ENCODE peak calls at places on chromosomes 4 and X, in nine cellular contexts. T is GM23338, B is hepatocyte, V is GM23248, A is HCT116, Z is SK-N-SH, J is MM.1S, C is PC-3, O is neural progenitor cell. S is an unnamed sample.

GRCh38 chr4:31295081-31295480 is 574.9 kb downstream of the PCDH7 start:
- DNase-seq in J (no peak), T (no peak), O (no peak), Z (no peak), A (no peak), V (no peak), C (no peak), B (no peak), S (no peak)

GRCh38 chr4:115090483-115091075 is 22.8 kb downstream of the NDST4 start:
- DNase-seq in V (peak), J (peak), C (peak), B (peak), A (peak), T (peak), O (peak), Z (peak), S (peak)

GRCh38 chrX:100494974-100495373 is 84.9 kb upstream of the PCDH19 start:
- DNase-seq in J (no peak), T (no peak), O (no peak), C (peak), Z (no peak), A (no peak), V (no peak), B (no peak), S (no peak)

GRCh38 chrX:73577368-73577767 is 14.4 kb downstream of the CHIC1 start:
- DNase-seq in O (peak), J (no peak), C (peak), B (no peak), Z (no peak), A (no peak), T (peak), V (peak), S (no peak)

GRCh38 chr4:105957680-105958079 is 62.4 kb downstream of the NPNT start:
- DNase-seq in V (no peak), B (no peak), Z (no peak), J (no peak), A (no peak), O (no peak), T (no peak), C (no peak), S (no peak)

GRCh38 chr4:150176559-150176958 is 98.3 kb downstream of the DCLK2 start:
- DNase-seq in A (no peak), B (peak), J (no peak), O (no peak), V (peak), C (no peak), Z (peak), T (no peak), S (no peak)

GRCh38 chr4:182197611-182198010 is 45.6 kb upstream of the TENM3 start:
- DNase-seq in Z (no peak), A (no peak), O (no peak), C (no peak), B (no peak), J (no peak), T (no peak), V (no peak), S (no peak)

GRCh38 chr4:6345096-6345830 is 75.6 kb downstream of the WFS1 start:
- DNase-seq in A (no peak), J (no peak), C (no peak), V (no peak), T (peak), B (no peak), Z (no peak), O (no peak), S (no peak)

GRCh38 chr4:152780267-152780811 is 585 bp downstream of the ARFIP1 start:
- DNase-seq in O (peak), J (no peak), T (peak), B (peak), V (peak), C (peak), Z (peak), A (no peak), S (no peak)

GRCh38 chr4:137417676-137418075 is 114.6 kb downstream of the PCDH18 start:
- DNase-seq in T (no peak), B (no peak), O (no peak), Z (no peak), A (no peak), V (no peak), C (no peak), J (no peak), S (no peak)

GRCh38 chr4:99615210-99615834 is 40.7 kb downstream of the MTTP start:
- DNase-seq in T (no peak), A (no peak), Z (peak), J (no peak), B (no peak), O (no peak), V (no peak), C (no peak), S (no peak)

GRCh38 chr4:148634476-148634875 is 192.3 kb upstream of the NR3C2 start:
- DNase-seq in T (no peak), V (peak), Z (no peak), B (no peak), O (no peak), C (peak), J (no peak), A (no peak), S (no peak)

GRCh38 chr4:38311495-38311894 is 351.3 kb downstream of the PTTG2 start:
- DNase-seq in C (no peak), T (no peak), A (no peak), B (no peak), Z (no peak), O (no peak), J (no peak), V (no peak), S (no peak)

GRCh38 chrX:16185725-16186136 is 18.4 kb downstream of the MAGEB17 start:
- DNase-seq in O (no peak), A (peak), B (no peak), T (no peak), C (peak), Z (no peak), V (peak), J (no peak), S (no peak)

GRCh38 chr4:185589067-185589844 is 53.9 kb upstream of the PDLIM3 start:
- DNase-seq in A (peak), O (no peak), V (peak), Z (no peak), C (no peak), J (no peak), T (no peak), B (no peak), S (no peak)

GRCh38 chrX:9341305-9342201 is 123.3 kb upstream of the TBL1X start:
- DNase-seq in Z (peak), T (peak), C (peak), V (peak), B (peak), O (peak), J (peak), A (no peak), S (peak)

DNA sequence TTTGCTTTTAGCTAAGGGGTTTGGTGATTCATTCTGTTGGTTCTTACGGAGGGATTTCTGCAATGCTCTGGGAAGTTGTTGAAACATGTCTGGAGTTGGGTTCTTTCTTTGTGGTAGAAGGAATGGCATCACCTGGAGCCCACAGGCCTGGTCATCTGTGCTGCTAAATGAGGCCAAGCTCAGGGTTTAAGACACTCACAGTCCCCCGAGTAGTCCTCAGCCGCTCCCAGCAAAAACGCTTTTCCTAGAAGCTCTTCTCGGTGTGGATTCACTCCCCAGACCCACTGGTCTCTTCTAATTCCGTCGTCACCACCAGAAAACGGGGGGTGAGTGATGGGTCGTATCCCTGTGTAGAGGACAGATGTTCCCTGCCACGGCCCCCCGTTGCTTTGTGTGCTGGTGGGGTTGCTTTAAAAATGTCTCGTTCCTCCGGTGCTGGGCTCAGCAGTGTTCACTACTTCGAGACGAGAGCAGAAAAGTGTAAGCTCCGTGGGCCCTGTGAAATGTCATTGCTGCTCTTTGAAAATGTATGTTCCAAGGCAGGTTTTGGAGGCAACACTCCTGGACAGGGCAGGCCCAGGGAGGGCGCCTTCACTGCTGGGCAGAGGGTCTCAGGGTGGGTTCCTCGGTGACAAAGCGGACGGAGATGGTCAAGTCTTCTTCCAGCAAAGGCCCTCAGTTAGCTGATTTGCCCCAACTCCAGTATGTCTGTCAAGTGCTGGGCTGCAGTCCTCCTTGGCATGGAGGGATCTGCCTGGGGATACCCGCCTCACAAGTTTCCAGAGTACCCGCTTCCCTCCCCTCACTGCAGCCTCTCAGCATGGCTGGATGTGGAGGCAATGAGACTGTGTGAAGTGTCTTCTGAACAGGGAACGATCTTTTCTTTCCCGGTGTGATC is 37.3 kb downstream of the PSAPL1 start:
- DNase-seq in A (no peak), T (no peak), V (no peak), Z (peak), O (no peak), C (no peak), J (no peak), B (no peak), S (no peak)
- H3K4me3 ChIP-seq in A (no peak), T (no peak), V (no peak), Z (no peak), O (no peak), C (no peak), J (no peak), B (no peak), S (no peak)

GRCh38 chr4:83238393-83238792 is 46.2 kb downstream of the COQ2 start:
- DNase-seq in A (no peak), V (no peak), C (no peak), O (no peak), T (no peak), Z (no peak), B (no peak), J (no peak), S (no peak)
- TF ChIP-seq EZH2phosphoT487 in A (no peak), V (no peak), C (no peak), O (no peak), T (no peak), Z (no peak), B (no peak), J (no peak), S (no peak)

GRCh38 chr4:144782345-144782744 is 136.4 kb downstream of the HHIP start:
- DNase-seq in O (no peak), J (no peak), Z (no peak), C (peak), T (no peak), V (peak), A (no peak), B (no peak), S (no peak)

DNA sequence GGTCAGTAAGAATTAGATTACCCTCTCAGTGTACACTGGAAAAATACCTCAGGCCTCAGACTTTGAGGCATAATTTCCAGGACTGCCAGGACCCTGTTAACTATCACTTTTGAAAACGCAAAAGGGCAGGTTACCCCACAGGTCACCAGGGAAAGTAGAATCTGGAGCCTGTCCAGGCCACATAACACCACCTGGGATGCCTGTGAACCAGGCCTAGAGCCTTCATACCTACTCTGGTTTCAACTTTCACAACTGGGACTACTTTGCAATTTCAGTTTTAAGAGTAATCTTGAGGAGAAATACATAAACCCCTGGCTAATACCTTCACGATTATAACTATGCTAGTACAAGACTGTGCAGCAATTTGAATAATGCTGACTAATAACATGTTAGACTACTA is 132.4 kb downstream of the HHIP start:
- DNase-seq in C (no peak), B (no peak), Z (no peak), T (no peak), A (no peak), O (no peak), V (no peak), J (peak), S (no peak)
- H3K4me3 ChIP-seq in C (no peak), B (no peak), Z (no peak), T (no peak), A (no peak), O (no peak), V (no peak), J (no peak), S (no peak)

DNA sequence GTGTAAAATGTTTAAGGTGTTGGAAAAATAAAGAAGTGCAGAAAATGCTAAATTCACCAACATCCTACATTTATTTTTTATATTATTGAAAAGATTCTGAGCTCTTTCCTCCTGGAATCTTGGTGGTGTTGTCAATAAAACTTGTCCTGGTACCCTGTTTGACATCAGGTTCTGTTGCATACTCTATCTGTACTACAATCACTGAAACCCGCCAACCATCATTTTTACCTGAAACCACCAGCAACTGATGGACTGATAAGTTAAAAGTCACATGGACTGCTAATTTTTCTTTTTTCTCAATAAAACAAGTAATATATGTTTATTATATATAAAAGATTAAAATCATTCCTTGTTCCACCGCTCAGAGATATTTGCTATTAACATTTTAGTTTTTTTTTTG is 23.4 kb downstream of the STAP1 start:
- DNase-seq in B (no peak), J (no peak), V (no peak), A (no peak), C (no peak), O (no peak), Z (no peak), T (no peak), S (no peak)
- TF ChIP-seq EZH2phosphoT487 in B (no peak), J (no peak), V (no peak), A (no peak), C (no peak), O (no peak), Z (no peak), T (no peak), S (no peak)

GRCh38 chr4:142009751-142010150 is 373.4 kb downstream of the IL15 start:
- DNase-seq in V (no peak), O (no peak), Z (no peak), B (no peak), T (no peak), C (no peak), A (no peak), J (no peak), S (no peak)
- H3K4me3 ChIP-seq in V (no peak), O (no peak), Z (no peak), B (no peak), T (no peak), C (no peak), A (no peak), J (no peak), S (no peak)

GRCh38 chr4:24024597-24024996 is 134.8 kb upstream of the PPARGC1A start:
- DNase-seq in J (no peak), C (no peak), B (peak), T (no peak), V (no peak), A (no peak), Z (no peak), O (no peak), S (no peak)

GRCh38 chr4:24024157-24024556 is 134.3 kb upstream of the PPARGC1A start:
- DNase-seq in A (no peak), Z (no peak), O (no peak), B (no peak), T (no peak), C (no peak), V (peak), J (no peak), S (no peak)
- TF ChIP-seq EZH2phosphoT487 in A (no peak), Z (no peak), O (no peak), B (no peak), T (no peak), C (no peak), V (no peak), J (no peak), S (no peak)

DNA sequence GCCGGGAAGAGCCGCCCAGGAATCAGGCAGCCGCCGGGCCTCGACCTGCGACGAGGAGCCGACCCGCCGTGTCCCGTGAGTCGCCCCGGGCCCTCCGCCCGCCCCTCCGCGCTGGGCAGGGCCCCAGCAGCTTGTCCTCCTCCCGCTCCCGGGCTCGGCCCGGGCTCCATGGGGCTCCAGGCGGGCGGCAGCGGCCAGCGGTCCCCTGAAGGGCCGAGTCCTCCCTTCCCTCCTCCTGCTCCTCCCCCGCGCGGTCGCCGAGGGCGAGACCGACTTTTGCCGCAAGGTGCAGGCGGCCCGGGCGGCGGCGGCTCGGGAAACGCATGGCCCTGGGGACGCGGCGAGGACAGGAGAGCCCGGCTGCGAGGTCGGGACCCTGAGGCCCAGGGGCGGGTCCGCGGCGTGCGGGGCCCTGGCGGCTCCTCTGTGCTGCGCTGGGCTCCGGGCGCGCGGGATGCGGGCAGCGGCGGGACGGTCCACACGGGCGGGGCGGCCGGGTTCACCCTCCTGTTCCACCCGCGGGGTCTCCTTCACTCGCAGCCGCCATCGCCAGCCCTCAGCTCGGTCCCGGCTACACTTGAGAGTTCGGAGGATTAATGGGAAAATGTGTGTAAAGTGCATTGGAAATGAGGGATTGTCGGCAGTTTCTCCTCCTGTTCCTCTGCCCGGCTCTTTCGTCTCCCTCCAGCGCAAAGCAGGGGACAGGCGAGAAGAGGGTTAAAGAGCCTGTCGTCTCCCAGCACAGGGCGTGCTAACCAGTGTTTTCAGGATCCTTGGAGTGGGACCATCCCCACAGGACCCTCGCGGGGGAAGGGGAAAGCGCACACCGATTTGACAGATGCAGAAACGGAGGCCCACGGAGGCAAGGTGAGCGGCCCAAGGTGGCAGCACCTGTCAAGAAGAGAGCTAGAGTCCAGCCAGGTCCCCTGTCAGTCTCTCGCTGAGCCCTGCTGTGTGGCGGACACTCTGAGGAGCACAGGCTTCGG is 16.6 kb upstream of the ZNF718 start:
- DNase-seq in V (no peak), B (peak), Z (peak), T (peak), J (no peak), A (no peak), C (no peak), O (no peak), S (no peak)
- H3K4me3 ChIP-seq in V (no peak), B (no peak), Z (no peak), T (peak), J (no peak), A (no peak), C (no peak), O (no peak), S (no peak)

GRCh38 chrX:37746268-37746931 is 33.5 kb upstream of the CYBB start:
- DNase-seq in J (peak), C (peak), A (no peak), V (no peak), T (no peak), Z (no peak), O (no peak), B (peak), S (no peak)
- TF ChIP-seq EZH2phosphoT487 in J (no peak), C (no peak), A (no peak), V (no peak), T (no peak), Z (no peak), O (no peak), B (no peak), S (no peak)

S was measured in OCI-LY7.